ENCODE peak calls at places on chromosomes 1 and 21, in five cellular contexts. One of them, this sample, is unnamed. For H3K4me1, the result is how much of the 10 kb centered on the place peaks cover.

GRCh38 chr1:11499825-11500331 is 20.9 kb downstream of the DISP3 start:
- DNase-seq in lower lobe of right lung: no peak
- DNase-seq in cardiac muscle cell: no peak
- DNase-seq in right atrium auricular region: no peak
- DNase-seq in lung: no peak
- DNase-seq in this sample: no peak

GRCh38 chr1:226627050-226627755 is 78.6 kb downstream of the STUM start:
- DNase-seq in right atrium auricular region: no peak
- DNase-seq in lung: no peak
- DNase-seq in lower lobe of right lung: peak
- DNase-seq in cardiac muscle cell: no peak
- DNase-seq in this sample: no peak

GRCh38 chr1:53182111-53182593 is 14.5 kb upstream of the CPT2 start:
- DNase-seq in lung: peak
- DNase-seq in cardiac muscle cell: peak
- DNase-seq in lower lobe of right lung: peak
- DNase-seq in right atrium auricular region: peak
- DNase-seq in this sample: peak

GRCh38 chr1:25255711-25256577 is 8.7 kb upstream of the RSRP1 start:
- DNase-seq in lower lobe of right lung: no peak
- DNase-seq in lung: no peak
- DNase-seq in cardiac muscle cell: no peak
- DNase-seq in right atrium auricular region: no peak
- DNase-seq in this sample: no peak

GRCh38 chr1:184745929-184746583 is 8.6 kb downstream of the EDEM3 start:
- DNase-seq in lung: no peak
- DNase-seq in cardiac muscle cell: peak
- DNase-seq in right atrium auricular region: no peak
- DNase-seq in lower lobe of right lung: no peak
- DNase-seq in this sample: no peak

GRCh38 chr1:36306210-36306901 is at the start of gene SH3D21:
- DNase-seq in lower lobe of right lung: peak
- DNase-seq in lung: peak
- DNase-seq in cardiac muscle cell: peak
- DNase-seq in right atrium auricular region: no peak
- DNase-seq in this sample: peak

GRCh38 chr1:209590405-209590804 is 6.9 kb downstream of the CAMK1G start:
- DNase-seq in lung: no peak
- DNase-seq in cardiac muscle cell: peak
- DNase-seq in right atrium auricular region: no peak
- DNase-seq in lower lobe of right lung: no peak
- DNase-seq in this sample: no peak

GRCh38 chr1:155081472-155082300 is 3.0 kb downstream of the EFNA3 start:
- DNase-seq in lung: no peak
- DNase-seq in cardiac muscle cell: no peak
- DNase-seq in right atrium auricular region: no peak
- DNase-seq in lower lobe of right lung: no peak
- DNase-seq in this sample: no peak

GRCh38 chr21:34589511-34590282 is 25.2 kb downstream of the RCAN1 start:
- DNase-seq in right atrium auricular region: no peak
- DNase-seq in cardiac muscle cell: no peak
- DNase-seq in lung: no peak
- DNase-seq in lower lobe of right lung: no peak
- DNase-seq in this sample: no peak

GRCh38 chr1:2300004-2300771 is 72.1 kb downstream of the SKI start:
- DNase-seq in right atrium auricular region: no peak
- DNase-seq in cardiac muscle cell: no peak
- DNase-seq in lower lobe of right lung: no peak
- DNase-seq in lung: no peak
- DNase-seq in this sample: no peak

GRCh38 chr1:8040586-8040985 is 14.5 kb upstream of the ERRFI1 start:
- DNase-seq in cardiac muscle cell: peak
- DNase-seq in right atrium auricular region: peak
- DNase-seq in lower lobe of right lung: peak
- DNase-seq in lung: peak
- DNase-seq in this sample: no peak

GRCh38 chr1:8043621-8044020 is 17.5 kb upstream of the ERRFI1 start:
- DNase-seq in lower lobe of right lung: no peak
- DNase-seq in cardiac muscle cell: no peak
- DNase-seq in right atrium auricular region: no peak
- DNase-seq in lung: no peak
- DNase-seq in this sample: no peak

GRCh38 chr1:8039065-8039464 is 13.0 kb upstream of the ERRFI1 start:
- DNase-seq in cardiac muscle cell: no peak
- DNase-seq in lower lobe of right lung: no peak
- DNase-seq in lung: no peak
- DNase-seq in right atrium auricular region: no peak
- DNase-seq in this sample: no peak

GRCh38 chr1:8047112-8047511 is 21.0 kb upstream of the ERRFI1 start:
- DNase-seq in lung: no peak
- DNase-seq in right atrium auricular region: no peak
- DNase-seq in lower lobe of right lung: no peak
- DNase-seq in cardiac muscle cell: peak
- DNase-seq in this sample: no peak

GRCh38 chr1:8042134-8042533 is 16.0 kb upstream of the ERRFI1 start:
- DNase-seq in right atrium auricular region: no peak
- DNase-seq in lower lobe of right lung: no peak
- DNase-seq in lung: no peak
- DNase-seq in cardiac muscle cell: no peak
- DNase-seq in this sample: no peak
- H3K4me1 ChIP-seq in right atrium auricular region: under half
- H3K4me1 ChIP-seq in lower lobe of right lung: under half
- H3K4me1 ChIP-seq in lung: under half
- H3K4me1 ChIP-seq in cardiac muscle cell: under half
- H3K4me1 ChIP-seq in this sample: under half

DNA sequence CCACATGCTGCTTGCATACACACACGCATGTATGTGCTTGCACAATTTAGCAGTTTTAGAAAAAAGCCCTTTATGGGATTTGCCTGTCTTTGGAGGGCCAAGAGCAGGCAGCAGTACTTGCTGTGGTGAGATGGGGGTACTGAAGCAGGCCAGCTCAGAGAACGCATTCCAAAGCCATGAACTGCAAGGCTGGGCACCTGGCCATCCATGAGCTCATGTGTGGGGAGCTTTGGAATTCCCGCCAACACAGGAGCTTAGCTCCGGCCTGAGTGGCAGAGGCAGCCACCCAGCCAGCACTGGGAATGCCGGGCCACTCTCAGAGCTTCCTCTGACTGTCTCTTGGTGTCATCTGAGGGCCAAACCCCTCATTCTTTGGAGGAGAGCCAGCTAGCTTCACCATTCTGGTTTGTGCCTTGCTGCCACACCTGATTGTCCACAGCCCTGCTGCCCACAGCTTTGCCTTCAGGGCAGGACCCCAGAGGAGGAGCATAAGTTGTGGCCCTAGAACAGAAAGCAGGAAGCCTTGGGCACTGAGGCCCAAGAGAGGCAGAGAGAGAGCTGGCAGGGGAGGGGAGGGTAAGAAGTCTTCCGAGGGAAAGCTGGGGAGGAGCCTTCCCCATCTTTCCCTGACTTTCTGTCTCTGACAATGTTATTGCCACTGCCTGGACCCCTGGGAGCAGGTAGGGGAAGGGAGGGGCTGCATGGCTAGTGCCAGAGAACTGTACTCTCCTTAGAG is 92.1 kb upstream of the POU3F1 start:
- DNase-seq in lung: peak
- DNase-seq in right atrium auricular region: peak
- DNase-seq in lower lobe of right lung: peak
- DNase-seq in cardiac muscle cell: peak
- DNase-seq in this sample: no peak
- TF ChIP-seq CTCF in lung: no peak
- TF ChIP-seq CTCF in right atrium auricular region: no peak
- TF ChIP-seq CTCF in lower lobe of right lung: peak
- TF ChIP-seq CTCF in cardiac muscle cell: peak
- TF ChIP-seq CTCF in this sample: no peak

DNA sequence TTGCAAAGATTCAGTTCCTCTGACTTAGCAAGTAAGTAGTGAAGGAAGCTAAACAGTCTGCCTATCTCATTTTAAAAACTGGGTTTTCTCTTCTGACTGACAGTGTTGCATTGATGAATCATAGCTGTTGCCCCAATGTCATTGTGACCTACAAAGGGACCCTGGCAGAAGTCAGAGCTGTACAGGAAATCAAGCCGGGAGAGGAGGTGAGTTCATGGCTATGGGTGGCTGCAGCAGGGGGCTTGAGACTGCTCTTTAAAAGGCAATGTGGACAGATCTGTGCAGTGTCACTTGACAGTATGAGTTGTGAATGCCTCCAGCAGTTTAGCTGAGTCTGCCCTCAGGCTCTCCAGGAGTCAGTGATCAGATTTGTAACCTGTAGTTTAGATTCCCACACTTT is 46.6 kb downstream of the SMYD2 start:
- DNase-seq in right atrium auricular region: peak
- DNase-seq in lung: no peak
- DNase-seq in lower lobe of right lung: no peak
- DNase-seq in cardiac muscle cell: no peak
- DNase-seq in this sample: no peak
- H3K4me1 ChIP-seq in right atrium auricular region: under half
- H3K4me1 ChIP-seq in lung: under half
- H3K4me1 ChIP-seq in lower lobe of right lung: under half
- H3K4me1 ChIP-seq in cardiac muscle cell: under half
- H3K4me1 ChIP-seq in this sample: under half

GRCh38 chr1:160124709-160125478 is 9.3 kb downstream of the ATP1A2 start:
- DNase-seq in right atrium auricular region: no peak
- DNase-seq in cardiac muscle cell: peak
- DNase-seq in lung: peak
- DNase-seq in lower lobe of right lung: no peak
- DNase-seq in this sample: peak
- TF ChIP-seq CTCF in right atrium auricular region: no peak
- TF ChIP-seq CTCF in cardiac muscle cell: no peak
- TF ChIP-seq CTCF in lung: no peak
- TF ChIP-seq CTCF in lower lobe of right lung: no peak
- TF ChIP-seq CTCF in this sample: peak

GRCh38 chr1:178653091-178653490 is 72.0 kb upstream of the RALGPS2 start:
- DNase-seq in lung: no peak
- DNase-seq in lower lobe of right lung: no peak
- DNase-seq in cardiac muscle cell: no peak
- DNase-seq in right atrium auricular region: no peak
- DNase-seq in this sample: no peak
- H3K4me1 ChIP-seq in lung: under half
- H3K4me1 ChIP-seq in lower lobe of right lung: under half
- H3K4me1 ChIP-seq in cardiac muscle cell: under half
- H3K4me1 ChIP-seq in right atrium auricular region: under half
- H3K4me1 ChIP-seq in this sample: under half

DNA sequence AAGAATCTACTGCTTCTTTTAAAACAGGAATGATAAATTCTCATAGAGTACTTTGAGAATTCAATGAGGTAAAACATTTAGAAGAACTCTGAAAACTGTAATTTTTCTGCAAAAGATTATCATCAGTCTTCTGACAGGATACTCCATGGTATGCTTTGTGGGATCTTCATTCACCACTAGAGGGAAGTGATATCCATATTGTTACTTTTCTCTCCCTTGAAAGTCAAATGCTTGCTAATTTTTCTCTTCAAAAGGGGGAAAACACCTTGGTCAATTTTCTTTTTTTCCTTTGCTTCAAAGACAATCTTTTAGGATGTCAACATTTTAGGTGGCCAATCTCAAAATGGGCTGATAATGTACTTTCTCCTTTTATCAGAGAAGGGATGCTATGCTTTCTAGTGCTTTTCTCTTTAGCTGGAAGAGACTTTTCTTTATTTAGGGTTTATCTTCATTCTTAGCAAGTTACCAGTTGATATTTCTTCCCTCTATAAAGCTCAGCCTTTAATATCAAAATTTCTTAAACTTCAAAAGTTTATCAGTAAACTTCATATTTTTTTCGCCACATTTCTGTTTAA is 95.5 kb downstream of the NEGR1 start:
- DNase-seq in cardiac muscle cell: peak
- DNase-seq in lung: no peak
- DNase-seq in right atrium auricular region: no peak
- DNase-seq in lower lobe of right lung: no peak
- DNase-seq in this sample: no peak
- TF ChIP-seq CTCF in cardiac muscle cell: peak
- TF ChIP-seq CTCF in lung: no peak
- TF ChIP-seq CTCF in right atrium auricular region: no peak
- TF ChIP-seq CTCF in lower lobe of right lung: peak
- TF ChIP-seq CTCF in this sample: peak

DNA sequence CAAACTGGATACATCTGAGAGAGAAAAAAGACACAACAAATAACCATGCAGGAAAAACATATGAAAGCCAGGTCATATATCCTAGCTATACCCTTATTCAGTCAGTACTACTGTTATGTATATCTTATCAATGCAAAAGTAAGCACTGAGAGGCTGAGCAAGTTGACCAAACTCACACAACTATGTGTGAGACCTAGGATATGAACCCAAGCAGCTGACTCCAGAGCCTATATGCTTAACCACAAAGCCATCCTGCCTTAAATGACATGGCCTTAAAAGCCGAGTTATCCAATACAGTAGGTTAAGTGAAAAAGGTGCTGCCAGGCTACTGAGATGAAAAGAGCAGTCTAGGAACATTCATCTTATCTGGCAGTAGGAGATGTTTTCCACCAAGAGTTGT is 151.6 kb downstream of the RERE start:
- DNase-seq in lung: no peak
- DNase-seq in lower lobe of right lung: no peak
- DNase-seq in cardiac muscle cell: no peak
- DNase-seq in right atrium auricular region: no peak
- DNase-seq in this sample: no peak
- H3K4me1 ChIP-seq in lung: under half
- H3K4me1 ChIP-seq in lower lobe of right lung: half or more
- H3K4me1 ChIP-seq in cardiac muscle cell: half or more
- H3K4me1 ChIP-seq in right atrium auricular region: half or more
- H3K4me1 ChIP-seq in this sample: under half

GRCh38 chr1:116360435-116361173 is 12.4 kb upstream of the ATP1A1 start:
- DNase-seq in lower lobe of right lung: no peak
- DNase-seq in cardiac muscle cell: peak
- DNase-seq in lung: no peak
- DNase-seq in right atrium auricular region: no peak
- DNase-seq in this sample: no peak
- TF ChIP-seq CTCF in lower lobe of right lung: peak
- TF ChIP-seq CTCF in cardiac muscle cell: peak
- TF ChIP-seq CTCF in lung: no peak
- TF ChIP-seq CTCF in right atrium auricular region: no peak
- TF ChIP-seq CTCF in this sample: no peak

GRCh38 chr1:63790989-63791388 is 17.2 kb downstream of the ROR1 start:
- DNase-seq in right atrium auricular region: no peak
- DNase-seq in cardiac muscle cell: no peak
- DNase-seq in lung: no peak
- DNase-seq in lower lobe of right lung: no peak
- DNase-seq in this sample: no peak

GRCh38 chr1:63789856-63790605 is 16.2 kb downstream of the ROR1 start:
- DNase-seq in lower lobe of right lung: no peak
- DNase-seq in cardiac muscle cell: no peak
- DNase-seq in lung: no peak
- DNase-seq in right atrium auricular region: no peak
- DNase-seq in this sample: no peak

GRCh38 chr1:63794354-63794753 is 20.5 kb downstream of the ROR1 start:
- DNase-seq in cardiac muscle cell: no peak
- DNase-seq in lung: no peak
- DNase-seq in right atrium auricular region: no peak
- DNase-seq in lower lobe of right lung: no peak
- DNase-seq in this sample: no peak

GRCh38 chr1:63793741-63794240 is 20.0 kb downstream of the ROR1 start:
- DNase-seq in lower lobe of right lung: no peak
- DNase-seq in right atrium auricular region: no peak
- DNase-seq in cardiac muscle cell: no peak
- DNase-seq in lung: no peak
- DNase-seq in this sample: no peak

GRCh38 chr1:63792152-63792551 is 18.3 kb downstream of the ROR1 start:
- DNase-seq in right atrium auricular region: no peak
- DNase-seq in cardiac muscle cell: no peak
- DNase-seq in lower lobe of right lung: no peak
- DNase-seq in lung: no peak
- DNase-seq in this sample: no peak
- H3K4me1 ChIP-seq in right atrium auricular region: under half
- H3K4me1 ChIP-seq in cardiac muscle cell: half or more
- H3K4me1 ChIP-seq in lower lobe of right lung: under half
- H3K4me1 ChIP-seq in lung: under half
- H3K4me1 ChIP-seq in this sample: under half

GRCh38 chr1:88302843-88303486 is 381.1 kb upstream of the PKN2 start:
- DNase-seq in right atrium auricular region: no peak
- DNase-seq in lower lobe of right lung: no peak
- DNase-seq in cardiac muscle cell: peak
- DNase-seq in lung: no peak
- DNase-seq in this sample: peak
- TF ChIP-seq CTCF in right atrium auricular region: peak
- TF ChIP-seq CTCF in lower lobe of right lung: peak
- TF ChIP-seq CTCF in cardiac muscle cell: peak
- TF ChIP-seq CTCF in lung: no peak
- TF ChIP-seq CTCF in this sample: peak

This sample was measured in Caco-2.